ENCODE peak calls at places on chromosome 3, in nine cellular contexts. J is GM19239; D is lung microvascular endothelial cell; W is activated T-helper 1 cell treated with anti-CD3 and anti-CD28 coated beads, Interleukin-12 subunit alpha, Interleukin-12 subunit beta, Interleukin-2, Interleukin-4 antibody, amounts not matched to agents 30 ng/mL and 10 ng/mL and 1 ng/mL, durations not matched to agents 14 hours and 24 hours and 36 hours; Y is small intestine; L is NCI-H460; P is nephron progenitor cell; E is body of pancreas; I is SJSA1. F is an unnamed sample.

GRCh38 chr3:182393151-182393550 is 400.2 kb upstream of the ATP11B start:
- DNase-seq in J (no peak), D (no peak), W (no peak), Y (no peak), L (no peak), P (no peak), E (no peak), I (no peak), F (no peak)

GRCh38 chr3:185717121-185717520 is 107.7 kb downstream of the IGF2BP2 start:
- DNase-seq in J (no peak), D (peak; percentile 67), W (no peak), Y (no peak), L (no peak), P (no peak), E (no peak), I (no peak), F (no peak)

GRCh38 chr3:41029356-41029755 is 169.9 kb upstream of the CTNNB1 start:
- DNase-seq in J (no peak), D (no peak), W (no peak), Y (peak; percentile 31), L (no peak), P (no peak), E (no peak), I (no peak), F (no peak)

GRCh38 chr3:185316740-185317407 is 46.1 kb upstream of the MAP3K13 start:
- DNase-seq in J (no peak), D (peak; percentile 52), W (no peak), Y (no peak), L (peak; percentile 83), P (no peak), E (no peak), I (no peak), F (no peak)

GRCh38 chr3:107992976-107993684 is 97.7 kb downstream of the CD47 start:
- DNase-seq in J (no peak), D (peak; percentile 20), W (no peak), Y (no peak), L (no peak), P (no peak), E (no peak), I (no peak), F (no peak)

GRCh38 chr3:76565496-76566210 is 474.2 kb upstream of the ROBO2 start:
- DNase-seq in J (no peak), D (no peak), W (no peak), Y (peak; percentile 1), L (no peak), P (no peak), E (no peak), I (no peak), F (no peak)

GRCh38 chr3:133112666-133113065 is 74.5 kb downstream of the TMEM108 start:
- DNase-seq in J (no peak), D (no peak), W (no peak), Y (no peak), L (no peak), P (no peak), E (no peak), I (no peak), F (no peak)

GRCh38 chr3:170751083-170751893 is 118.7 kb downstream of the RPL22L1 start:
- DNase-seq in J (no peak), D (peak; percentile 82), W (no peak), Y (no peak), L (peak; percentile 82), P (no peak), E (peak; percentile 64), I (peak; percentile 95), F (peak; percentile 73)

GRCh38 chr3:71393093-71393492 is 190.4 kb downstream of the FOXP1 start:
- DNase-seq in J (no peak), D (peak; percentile 61), W (no peak), Y (no peak), L (no peak), P (no peak), E (no peak), I (no peak), F (no peak)

GRCh38 chr3:128794067-128794768 is 68.2 kb downstream of the RAB7A start:
- DNase-seq in J (no peak), D (peak; percentile 79), W (peak; percentile 31), Y (peak; percentile 25), L (no peak), P (no peak), E (no peak), I (no peak), F (no peak)

GRCh38 chr3:45606991-45607712 is 12.6 kb downstream of the LIMD1 start:
- DNase-seq in J (no peak), D (peak; percentile 27), W (no peak), Y (no peak), L (no peak), P (no peak), E (no peak), I (no peak), F (no peak)

GRCh38 chr3:52428151-52429005 is 16.5 kb downstream of the SEMA3G start:
- DNase-seq in J (no peak), D (peak; percentile 90), W (no peak), Y (peak; percentile 73), L (peak; percentile 56), P (peak; percentile 48), E (peak; percentile 85), I (no peak), F (no peak)

GRCh38 chr3:152322756-152323155 is 54.0 kb downstream of the MBNL1 start:
- DNase-seq in J (no peak), D (no peak), W (no peak), Y (peak; percentile 23), L (no peak), P (no peak), E (no peak), I (no peak), F (no peak)

GRCh38 chr3:14561051-14561634 is 21.0 kb upstream of the GRIP2 start:
- DNase-seq in J (no peak), D (no peak), W (no peak), Y (no peak), L (no peak), P (no peak), E (no peak), I (no peak), F (no peak)

GRCh38 chr3:180066598-180066997 is 29.9 kb upstream of the PEX5L start:
- DNase-seq in J (no peak), D (no peak), W (no peak), Y (no peak), L (no peak), P (no peak), E (no peak), I (no peak), F (no peak)

GRCh38 chr3:11465744-11466611 is 177.7 kb downstream of the VGLL4 start:
- DNase-seq in J (no peak), D (no peak), W (no peak), Y (no peak), L (no peak), P (no peak), E (peak; percentile 30), I (no peak), F (peak; percentile 19)

GRCh38 chr3:16452265-16452664 is 61.2 kb downstream of the RFTN1 start:
- DNase-seq in J (no peak), D (peak; percentile 62), W (no peak), Y (no peak), L (no peak), P (no peak), E (no peak), I (peak; percentile 57), F (no peak)

GRCh38 chr3:18443670-18444596 is 18.8 kb upstream of the SATB1 start:
- DNase-seq in J (no peak), D (no peak), W (peak; percentile 12), Y (no peak), L (no peak), P (peak; percentile 39), E (peak; percentile 49), I (no peak), F (no peak)

GRCh38 chr3:190883973-190884832 is 21.7 kb upstream of the GMNC start:
- DNase-seq in J (peak; percentile 8), D (peak; percentile 65), W (no peak), Y (peak; percentile 43), L (peak; percentile 64), P (peak; percentile 63), E (peak; percentile 69), I (no peak), F (no peak)

GRCh38 chr3:46368569-46368968 is 2.2 kb upstream of the CCR5 start:
- DNase-seq in J (no peak), D (no peak), W (peak; percentile 28), Y (peak; percentile 66), L (peak; percentile 55), P (peak; percentile 10), E (peak; percentile 20), I (no peak), F (no peak)

GRCh38 chr3:87164245-87164644 is 62.9 kb upstream of the CHMP2B start:
- DNase-seq in J (no peak), D (no peak), W (no peak), Y (no peak), L (no peak), P (no peak), E (no peak), I (no peak), F (no peak)

GRCh38 chr3:171129827-171130226 is 103.3 kb upstream of the SLC2A2 start:
- DNase-seq in J (no peak), D (no peak), W (no peak), Y (no peak), L (no peak), P (no peak), E (no peak), I (no peak), F (no peak)

GRCh38 chr3:4351164-4351855 is 48.1 kb downstream of the SETMAR start:
- DNase-seq in J (no peak), D (peak; percentile 65), W (no peak), Y (peak; percentile 44), L (no peak), P (no peak), E (no peak), I (no peak), F (no peak)

GRCh38 chr3:144677118-144677517 is 705.5 kb downstream of the DIPK2A start:
- DNase-seq in J (no peak), D (peak; percentile 52), W (no peak), Y (no peak), L (no peak), P (no peak), E (no peak), I (no peak), F (no peak)

GRCh38 chr3:16808393-16809107 is 76.2 kb upstream of the PLCL2 start:
- DNase-seq in J (no peak), D (no peak), W (no peak), Y (no peak), L (no peak), P (no peak), E (no peak), I (no peak), F (no peak)

GRCh38 chr3:74617786-74618185 is 3.3 kb upstream of the CNTN3 start:
- DNase-seq in J (no peak), D (no peak), W (no peak), Y (no peak), L (no peak), P (no peak), E (no peak), I (no peak), F (no peak)

GRCh38 chr3:197023998-197024651 is 5.5 kb downstream of the MELTF start:
- DNase-seq in J (no peak), D (no peak), W (no peak), Y (no peak), L (no peak), P (no peak), E (no peak), I (no peak), F (no peak)